ENCODE peak calls at places on chromosomes 5 and 9, in seven cellular contexts. L is EL, J is ecto neural progenitor cell, Z is naive B cell, M is fibroblast of gingiva, K is Kasumi-1, C is SW480. A is an unnamed sample.

GRCh38 chr5:156912869-156913268 is 50.2 kb downstream of the TIMD4 start:
- DNase-seq in L (no peak), J (no peak), Z (no peak), M (no peak), K (no peak), C (no peak), A (no peak)

GRCh38 chr5:18220631-18221030 is 586.4 kb downstream of the TAF11L14 start:
- DNase-seq in L (no peak), J (no peak), Z (no peak), M (no peak), K (no peak), C (peak; percentile 18), A (no peak)

GRCh38 chr9:107019216-107019615 is 156.2 kb downstream of the ZNF462 start:
- DNase-seq in L (peak; percentile 76), J (no peak), Z (no peak), M (peak; percentile 44), K (no peak), C (no peak), A (no peak)

GRCh38 chr5:171776747-171777419 is 8.7 kb upstream of the SMIM23 start:
- DNase-seq in L (no peak), J (no peak), Z (no peak), M (peak; percentile 19), K (no peak), C (no peak), A (no peak)

GRCh38 chr9:86093788-86094555 is 5.4 kb downstream of the GOLM1 start:
- DNase-seq in L (no peak), J (no peak), Z (no peak), M (no peak), K (no peak), C (peak; percentile 39), A (no peak)

GRCh38 chr9:6782981-6783380 is 25.2 kb downstream of the KDM4C start:
- DNase-seq in L (no peak), J (no peak), Z (no peak), M (no peak), K (no peak), C (peak; percentile 64), A (peak; percentile 34)

GRCh38 chr5:17154211-17154996 is 63.0 kb upstream of the BASP1 start:
- DNase-seq in L (peak; percentile 79), J (no peak), Z (no peak), M (no peak), K (no peak), C (no peak), A (no peak)

GRCh38 chr5:142484821-142485387 is 160.1 kb upstream of the SPRY4 start:
- DNase-seq in L (peak; percentile 73), J (no peak), Z (no peak), M (no peak), K (no peak), C (no peak), A (no peak)

GRCh38 chr5:172870261-172870806 is 36.3 kb downstream of the ERGIC1 start:
- DNase-seq in L (peak; percentile 93), J (no peak), Z (no peak), M (peak; percentile 84), K (no peak), C (peak; percentile 28), A (peak; percentile 46)